ENCODE peak calls at places on chromosomes 3 and 15, in four cellular contexts. N, V, F and L are unnamed samples.

GRCh38 chr3:150384517-150385212 is 23.4 kb upstream of the TSC22D2 start:
- DNase-seq in N (peak), V (peak), F (peak), L (peak)

GRCh38 chr3:115086379-115086778 is 60.7 kb downstream of the ZBTB20 start:
- DNase-seq in N (no peak), V (no peak), F (peak), L (no peak)

GRCh38 chr3:190446492-190447301 is 3.0 kb downstream of the TMEM207 start:
- DNase-seq in N (no peak), V (no peak), F (no peak), L (no peak)

GRCh38 chr3:126394179-126394976 is at the start of gene CFAP100:
- DNase-seq in N (no peak), V (no peak), F (no peak), L (no peak)

GRCh38 chr3:31903686-31904431 is 77.2 kb downstream of the OSBPL10 start:
- DNase-seq in N (no peak), V (no peak), F (no peak), L (no peak)

GRCh38 chr15:90049030-90049429 is 47.9 kb downstream of the ZNF710 start:
- DNase-seq in N (no peak), V (peak), F (no peak), L (no peak)

GRCh38 chr15:82832601-82833209 is 23.3 kb downstream of the WHAMM start:
- DNase-seq in N (peak), V (peak), F (no peak), L (no peak)

GRCh38 chr15:29666241-29666640 is 156.0 kb downstream of the TJP1 start:
- DNase-seq in N (no peak), V (no peak), F (no peak), L (no peak)

GRCh38 chr3:194856296-194856695 is 170.6 kb downstream of the FAM43A start:
- DNase-seq in N (no peak), V (no peak), F (no peak), L (no peak)

GRCh38 chr15:74320358-74321247 is 46.8 kb downstream of the CYP11A1 start:
- DNase-seq in N (peak), V (no peak), F (no peak), L (no peak)

GRCh38 chr3:72810659-72811434 is 37.4 kb downstream of the SHQ1 start:
- DNase-seq in N (no peak), V (no peak), F (no peak), L (no peak)

GRCh38 chr3:133374706-133375105 is 25.1 kb upstream of the BFSP2 start:
- DNase-seq in N (no peak), V (no peak), F (no peak), L (no peak)

GRCh38 chr15:56758770-56759449 is 25.6 kb upstream of the ZNF280D start:
- DNase-seq in N (no peak), V (no peak), F (no peak), L (no peak)

GRCh38 chr3:2921903-2922302 is 188.3 kb downstream of the IL5RA start:
- DNase-seq in N (peak), V (peak), F (peak), L (no peak)

GRCh38 chr15:73928971-73929627 is 2.8 kb downstream of the LOXL1 start:
- DNase-seq in N (no peak), V (no peak), F (no peak), L (no peak)

GRCh38 chr15:37246065-37246464 is 145.7 kb upstream of the MEIS2 start:
- DNase-seq in N (no peak), V (no peak), F (no peak), L (no peak)

GRCh38 chr3:11596387-11596786 is 47.3 kb downstream of the VGLL4 start:
- DNase-seq in N (no peak), V (no peak), F (no peak), L (no peak)

GRCh38 chr15:25332306-25332705 is 106.5 kb downstream of the UBE3A start:
- DNase-seq in N (no peak), V (no peak), F (no peak), L (no peak)

GRCh38 chr3:27559835-27560234 is 75.7 kb upstream of the SLC4A7 start:
- DNase-seq in N (no peak), V (no peak), F (no peak), L (no peak)